ENCODE peak calls at places on chromosomes 5 and 9, in six cellular contexts. V is esophagus squamous epithelium, F is psoas muscle, N is fibroblast of lung, S is ovary, C is mammary epithelial cell. R is an unnamed sample.

GRCh38 chr5:136132087-136132486 is 558 bp upstream of the SMAD5 start:
- DNase-seq in V (no peak), F (peak; percentile 52), N (no peak), S (peak; percentile 38), C (no peak), R (no peak)

GRCh38 chr5:54115768-54116403 is 194.5 kb downstream of the ARL15 start:
- DNase-seq in V (no peak), F (no peak), N (peak; percentile 21), S (no peak), C (peak; percentile 77), R (no peak)

GRCh38 chr9:89498845-89499480 is 1.1 kb upstream of the SEMA4D start:
- DNase-seq in V (no peak), F (no peak), N (no peak), S (no peak), C (no peak), R (no peak)

GRCh38 chr5:126454081-126454480 is 30.9 kb downstream of the GRAMD2B start:
- DNase-seq in V (no peak), F (no peak), N (peak; percentile 19), S (no peak), C (peak; percentile 64), R (no peak)

GRCh38 chr9:116234091-116234490 is 80.5 kb downstream of the PAPPA start:
- DNase-seq in V (no peak), F (no peak), N (peak; percentile 98), S (no peak), C (peak; percentile 59), R (no peak)

GRCh38 chr5:116305899-116306298 is 221.1 kb downstream of the COMMD10 start:
- DNase-seq in V (no peak), F (no peak), N (no peak), S (no peak), C (no peak), R (no peak)

GRCh38 chr5:71537681-71538080 is 49.5 kb upstream of the MCCC2 start:
- DNase-seq in V (no peak), F (no peak), N (peak; percentile 18), S (no peak), C (no peak), R (no peak)

GRCh38 chr9:137534256-137535119 is 15.7 kb downstream of the PNPLA7 start:
- DNase-seq in V (no peak), F (no peak), N (peak; percentile 55), S (no peak), C (peak; percentile 32), R (peak; percentile 49)

GRCh38 chr9:132748450-132748849 is 78.2 kb downstream of the GTF3C4 start:
- DNase-seq in V (no peak), F (no peak), N (no peak), S (no peak), C (no peak), R (no peak)

GRCh38 chr5:92676120-92676838 is 904.7 kb downstream of the NR2F1-AS1 start:
- DNase-seq in V (no peak), F (no peak), N (no peak), S (no peak), C (no peak), R (no peak)

GRCh38 chr5:1430121-1430795 is 15.0 kb downstream of the SLC6A3 start:
- DNase-seq in V (no peak), F (peak; percentile 31), N (no peak), S (no peak), C (no peak), R (peak; percentile 35)

GRCh38 chr9:117783828-117784227 is 79.6 kb downstream of the TLR4 start:
- DNase-seq in V (no peak), F (no peak), N (no peak), S (no peak), C (no peak), R (no peak)

GRCh38 chr9:27437652-27438373 is 86.3 kb upstream of the IFNK start:
- DNase-seq in V (no peak), F (no peak), N (no peak), S (no peak), C (no peak), R (no peak)

GRCh38 chr5:32392039-32392438 is 52.5 kb downstream of the ZFR start:
- DNase-seq in V (no peak), F (no peak), N (no peak), S (no peak), C (no peak), R (no peak)
- H3K27ac ChIP-seq in V (no peak overlapping the region), F (no peak overlapping the region), N (no peak overlapping the region), S (no peak overlapping the region), C (peak overlapping the region; percentile 75), R (no peak overlapping the region)

DNA sequence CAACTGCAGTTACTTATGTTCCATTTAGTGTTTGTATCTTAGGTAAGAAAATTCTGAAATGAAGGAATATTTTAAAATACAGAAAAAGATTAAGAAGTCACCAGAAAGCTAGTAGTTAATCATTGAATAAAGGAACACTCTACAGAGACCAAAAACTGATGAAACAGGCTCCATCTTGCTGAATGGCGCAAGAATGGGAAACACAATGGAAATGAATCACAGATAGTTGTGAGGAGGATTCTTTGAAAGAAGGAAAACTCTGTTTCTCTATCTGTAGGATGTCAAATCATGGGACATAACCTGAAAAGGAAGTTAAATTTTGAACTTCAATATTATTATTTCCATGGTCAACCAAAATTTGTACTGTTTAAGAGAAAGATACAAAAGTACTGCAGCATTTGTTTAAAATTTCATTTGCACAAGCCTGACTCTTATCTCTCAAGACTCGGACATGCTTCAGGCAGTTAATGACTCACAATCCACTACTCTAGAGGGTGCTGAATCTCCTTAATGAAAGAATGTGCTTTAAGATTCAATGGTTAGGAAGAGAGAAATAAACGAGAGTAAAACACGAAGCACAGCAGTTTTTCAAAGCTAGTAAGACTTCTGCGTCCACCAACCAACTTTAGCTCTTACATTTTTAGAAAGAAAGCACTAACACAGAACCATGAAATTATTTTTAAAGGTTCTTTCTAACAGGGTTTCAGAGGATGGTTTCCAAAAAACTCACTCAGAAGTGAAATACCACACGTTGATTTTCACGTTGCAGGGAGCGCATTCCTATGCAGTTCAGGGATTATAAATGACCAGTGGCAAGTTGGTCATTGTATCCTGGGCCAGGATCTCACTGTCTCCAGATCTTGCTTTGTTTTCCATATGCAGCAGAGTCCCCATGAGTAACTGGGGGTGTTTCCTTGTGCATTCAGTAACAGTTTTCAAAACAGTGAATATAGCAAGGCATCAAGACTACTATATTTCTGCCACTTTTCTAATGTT is 1064.6 kb upstream of the DMAC1 start:
- DNase-seq in V (no peak), F (no peak), N (peak; percentile 74), S (no peak), C (no peak), R (no peak)
- H3K4me3 ChIP-seq in V (no peak overlapping the region), F (no peak overlapping the region), N (no peak overlapping the region), S (no peak overlapping the region), C (no peak overlapping the region), R (no peak overlapping the region)

GRCh38 chr5:25858019-25858418 is 1180.4 kb downstream of the CDH9 start:
- DNase-seq in V (no peak), F (no peak), N (no peak), S (no peak), C (no peak), R (no peak)
- H3K9me3 ChIP-seq in V (no peaks in the 10 kb centered on the region), F (no peaks in the 10 kb centered on the region), N (no peaks in the 10 kb centered on the region), S (no peaks in the 10 kb centered on the region), C (peaks cover 9% of the 10 kb centered on the region), R (no peaks in the 10 kb centered on the region)

GRCh38 chr5:35371971-35372426 is 141.7 kb upstream of the PRLR start:
- DNase-seq in V (no peak), F (no peak), N (no peak), S (no peak), C (no peak), R (peak; percentile 32)
- H3K27ac ChIP-seq in V (peak overlapping the region; percentile 11), F (no peak overlapping the region), N (no peak overlapping the region), S (no peak overlapping the region), C (no peak overlapping the region), R (no peak overlapping the region)

GRCh38 chr9:35728041-35728971 is 3.7 kb downstream of the TLN1 start:
- DNase-seq in V (no peak), F (peak; percentile 89), N (peak; percentile 91), S (peak; percentile 74), C (peak; percentile 68), R (no peak)

GRCh38 chr9:35730486-35730854 is 1.5 kb downstream of the TLN1 start:
- DNase-seq in V (no peak), F (no peak), N (no peak), S (no peak), C (no peak), R (no peak)

GRCh38 chr9:35727676-35728040 is 4.3 kb downstream of the TLN1 start:
- DNase-seq in V (no peak), F (no peak), N (no peak), S (no peak), C (no peak), R (no peak)

GRCh38 chr9:35729700-35730485 is 2.1 kb downstream of the TLN1 start:
- DNase-seq in V (no peak), F (peak; percentile 73), N (peak; percentile 87), S (no peak), C (peak; percentile 84), R (no peak)

GRCh38 chr9:35729101-35729500 is 2.9 kb downstream of the TLN1 start:
- DNase-seq in V (no peak), F (no peak), N (no peak), S (no peak), C (no peak), R (no peak)
- H3K4me3 ChIP-seq in V (no peak overlapping the region), F (peak overlapping the region; percentile 82), N (peak overlapping the region; percentile 71), S (peak overlapping the region; percentile 92), C (peak overlapping the region; percentile 42), R (no peak overlapping the region)

DNA sequence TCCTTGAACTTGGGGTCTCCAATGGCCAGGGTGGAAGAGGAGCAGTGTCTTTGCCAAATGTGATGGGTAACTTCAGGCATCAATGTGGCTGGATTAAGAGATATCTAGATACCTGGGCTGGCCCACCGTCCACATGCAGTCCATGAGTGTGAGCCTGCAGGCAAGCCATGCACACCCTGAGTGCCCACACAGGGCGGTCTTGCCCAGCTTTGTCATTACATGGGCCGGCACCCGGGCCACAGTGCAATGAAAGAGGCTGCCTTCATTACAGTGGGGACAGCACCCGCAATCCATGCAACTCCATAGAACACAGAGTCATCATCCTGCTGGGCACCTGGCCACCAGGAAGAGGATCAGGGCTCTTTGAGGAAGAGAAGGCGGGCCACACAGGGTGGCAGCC is 263.8 kb upstream of the IRX1 start:
- DNase-seq in V (no peak), F (no peak), N (no peak), S (no peak), C (no peak), R (no peak)
- H3K9me3 ChIP-seq in V (no peaks in the 10 kb centered on the region), F (no peaks in the 10 kb centered on the region), N (peaks cover under 1% of the 10 kb centered on the region), S (no peaks in the 10 kb centered on the region), C (peaks cover 4% of the 10 kb centered on the region), R (no peaks in the 10 kb centered on the region)

DNA sequence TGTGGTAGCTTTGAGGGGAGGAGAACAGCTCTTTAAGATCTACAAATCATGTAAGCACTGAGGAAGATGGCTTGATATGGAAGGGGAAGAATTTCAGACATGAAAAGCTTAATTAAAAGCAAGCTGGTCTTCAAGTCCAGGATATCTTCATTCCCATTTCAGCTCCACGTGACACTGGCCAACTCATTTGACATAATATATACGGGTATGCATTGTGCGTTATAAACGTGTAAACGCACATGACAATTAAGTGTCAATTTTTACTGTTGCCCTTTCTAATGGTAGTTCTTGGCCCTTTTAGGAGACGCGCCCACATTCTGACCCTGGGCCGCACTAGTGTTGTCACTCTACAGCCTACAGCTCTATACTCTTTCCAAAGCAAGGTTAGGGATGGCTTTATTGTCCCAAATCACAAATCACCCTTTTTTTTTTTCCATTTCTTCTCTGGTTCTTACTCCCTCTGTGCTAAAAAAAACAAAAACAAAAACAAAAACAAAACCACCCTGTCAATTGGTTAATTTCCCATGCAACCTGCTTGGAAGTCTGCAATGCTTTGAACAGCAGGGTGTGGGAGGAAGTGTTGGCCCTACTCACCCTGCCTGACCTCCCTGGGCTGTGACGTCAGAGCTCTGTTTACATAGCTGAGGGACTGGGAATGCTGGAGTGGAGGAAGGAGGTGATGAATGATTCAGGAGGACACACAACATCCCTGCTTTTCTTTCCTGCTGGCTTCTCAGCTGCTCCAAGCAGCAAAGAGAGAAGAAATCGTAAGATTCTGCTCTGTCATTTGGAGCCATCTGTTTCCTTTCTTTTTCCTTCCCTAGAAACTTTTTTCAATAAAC is 19.3 kb downstream of the RFK start:
- DNase-seq in V (no peak), F (peak; percentile 80), N (peak; percentile 95), S (peak; percentile 81), C (peak; percentile 72), R (peak; percentile 87)
- H3K27ac ChIP-seq in V (peak overlapping the region; percentile 39), F (no peak overlapping the region), N (peak overlapping the region; percentile 7), S (no peak overlapping the region), C (no peak overlapping the region), R (peak overlapping the region; percentile 83)